ENCODE peak calls at places on chromosomes 5 and 9, in six cellular contexts. C, N, Y, T, Z and S are unnamed samples.

GRCh38 chr9:136848393-136849037 is 694 bp upstream of the PHPT1 start:
- DNase-seq in T (peak; percentile 19), N (no peak), Y (no peak), C (peak; percentile 73), Z (no peak), S (no peak)

GRCh38 chr9:109064963-109065701 is 51.8 kb upstream of the CTNNAL1 start:
- DNase-seq in C (no peak), Z (no peak), Y (no peak), T (no peak), N (no peak), S (no peak)

GRCh38 chr9:21919377-21920362 is 74.5 kb downstream of the CDKN2A start:
- DNase-seq in Z (peak; percentile 80), C (no peak), N (peak; percentile 2), Y (no peak), T (peak; percentile 90), S (peak; percentile 62)

GRCh38 chr9:133054194-133054890 is 7.4 kb upstream of the CEL start:
- DNase-seq in Y (no peak), T (no peak), C (no peak), N (no peak), Z (no peak), S (no peak)

GRCh38 chr5:177419045-177419444 is 7.4 kb upstream of the GRK6 start:
- DNase-seq in Y (no peak), Z (no peak), C (no peak), T (peak; percentile 54), N (no peak), S (no peak)

GRCh38 chr5:69293882-69294281 is 38.7 kb downstream of the CCDC125 start:
- DNase-seq in T (no peak), C (peak; percentile 52), Z (no peak), Y (no peak), N (no peak), S (no peak)

GRCh38 chr5:179256229-179257189 is 88.8 kb downstream of the ADAMTS2 start:
- DNase-seq in Z (no peak), N (no peak), T (no peak), C (no peak), Y (no peak), S (no peak)

GRCh38 chr9:38417003-38417965 is 7.0 kb downstream of the IGFBPL1 start:
- DNase-seq in C (peak; percentile 50), T (peak; percentile 13), Y (no peak), N (no peak), Z (no peak), S (no peak)

GRCh38 chr5:177455661-177456590 is 9.3 kb downstream of the PRR7 start:
- DNase-seq in Z (peak; percentile 59), T (peak; percentile 87), N (peak; percentile 89), Y (peak; percentile 99), C (peak; percentile 99), S (peak; percentile 74)

GRCh38 chr5:172630961-172631360 is 10.1 kb upstream of the NEURL1B start:
- DNase-seq in N (no peak), Z (no peak), Y (no peak), T (no peak), C (no peak), S (no peak)

GRCh38 chr9:78609471-78609870 is 312.5 kb downstream of the PSAT1 start:
- DNase-seq in N (no peak), T (no peak), C (no peak), Y (no peak), Z (no peak), S (no peak)

GRCh38 chr9:137304383-137305059 is 2.5 kb upstream of the NRARP start:
- DNase-seq in Z (no peak), Y (no peak), N (no peak), C (no peak), T (no peak), S (no peak)

GRCh38 chr5:103090791-103091190 is 29.1 kb downstream of the GIN1 start:
- DNase-seq in N (no peak), Z (no peak), Y (no peak), C (no peak), T (no peak), S (no peak)